ENCODE peak calls at places on chromosomes 13 and 19, in eight cellular contexts. E is Karpas-422, V is AG09309, C is activated T-cell treated with anti-CD3 and anti-CD28 coated beads for 48 hours, K is GM13976, Q is fibroblast of villous mesenchyme, Z is OCI-LY7, X is GM10248. N is an unnamed sample.

GRCh38 chr13:77386046-77386445 is 59.2 kb upstream of the MYCBP2 start:
- DNase-seq in Z (no peak), E (no peak), V (no peak), X (no peak), K (no peak), Q (no peak), C (no peak), N (no peak)

GRCh38 chr19:42140125-42140754 is 8.0 kb upstream of the POU2F2 start:
- DNase-seq in Z (peak; percentile 25), X (no peak), C (no peak), V (no peak), Q (peak; percentile 74), E (peak; percentile 44), K (no peak), N (peak; percentile 43)

GRCh38 chr19:53865918-53866696 is 1.6 kb upstream of the MYADM start:
- DNase-seq in K (peak; percentile 75), Q (peak; percentile 73), C (peak; percentile 64), X (peak; percentile 63), Z (no peak), E (no peak), V (no peak), N (peak; percentile 47)

GRCh38 chr13:99231726-99232125 is 26.5 kb downstream of the GPR18 start:
- DNase-seq in K (no peak), X (no peak), C (no peak), E (peak; percentile 92), Q (no peak), Z (peak; percentile 65), V (no peak), N (no peak)

GRCh38 chr13:59750860-59751259 is 412.9 kb downstream of the DIAPH3 start:
- DNase-seq in E (no peak), Q (peak; percentile 74), Z (no peak), V (peak; percentile 58), X (no peak), K (no peak), C (no peak), N (peak; percentile 47)

GRCh38 chr13:27176772-27177171 is 5.2 kb upstream of the USP12 start:
- DNase-seq in K (peak; percentile 38), Z (no peak), E (no peak), V (no peak), C (no peak), X (peak; percentile 32), Q (no peak), N (no peak)

GRCh38 chr19:35507561-35507960 is 5.9 kb downstream of the DMKN start:
- DNase-seq in Z (no peak), Q (no peak), C (no peak), K (no peak), V (no peak), E (no peak), X (no peak), N (no peak)

GRCh38 chr13:43363156-43363918 is 340.0 kb downstream of the DNAJC15 start:
- DNase-seq in V (peak; percentile 16), X (no peak), K (no peak), C (no peak), E (no peak), Q (peak; percentile 45), Z (no peak), N (peak; percentile 54)

GRCh38 chr13:41827507-41828213 is 133.2 kb downstream of the VWA8 start:
- DNase-seq in X (no peak), Z (no peak), Q (peak; percentile 94), K (no peak), E (no peak), V (peak; percentile 80), C (no peak), N (peak; percentile 91)

N was measured in stromal cell of bone marrow.